ENCODE peak calls at places on chromosomes 2 and 18, in nine cellular contexts. L is RWPE2; Z is T-helper 17 cell; K is stimulated activated CD4-positive, alpha-beta T cell treated with anti-CD3 and anti-CD28 coated beads, Interleukin-2, amount 100 ng/mL, for 4 hours; D is AG20443; O is stimulated activated CD8-positive, alpha-beta memory T cell treated with anti-CD3 and anti-CD28 coated beads, Interleukin-15, amount 100 ng/mL, for 48 hours; H is spleen; N is psoas muscle; I is naive B cell. Y is an unnamed sample.

GRCh38 chr2:171735991-171736710 is 48.9 kb downstream of the DYNC1I2 start:
- DNase-seq in O (no peak), Z (no peak), N (no peak), I (no peak), K (no peak), L (no peak), H (no peak), D (no peak), Y (no peak)

GRCh38 chr2:16194096-16194390 is 253.7 kb downstream of the MYCN start:
- DNase-seq in L (no peak), D (no peak), O (no peak), H (no peak), I (no peak), Z (no peak), K (no peak), N (no peak), Y (no peak)

GRCh38 chr18:35477497-35477896 is 20.3 kb downstream of the INO80C start:
- DNase-seq in K (no peak), D (no peak), I (no peak), H (no peak), Z (no peak), N (no peak), O (no peak), L (no peak), Y (no peak)

GRCh38 chr2:69581774-69582581 is 61.6 kb downstream of the AAK1 start:
- DNase-seq in H (no peak), N (no peak), O (no peak), L (no peak), D (no peak), I (no peak), Z (no peak), K (no peak), Y (no peak)

GRCh38 chr18:30501594-30501993 is 540.9 kb downstream of the DSC3 start:
- DNase-seq in D (no peak), L (no peak), Z (no peak), I (no peak), O (no peak), H (no peak), K (no peak), N (no peak), Y (no peak)

GRCh38 chr2:196384729-196385128 is 213.4 kb upstream of the STK17B start:
- DNase-seq in O (no peak), L (no peak), N (no peak), Z (no peak), H (no peak), D (no peak), K (no peak), I (no peak), Y (no peak)

GRCh38 chr2:139694327-139694726 is 914.1 kb upstream of the NXPH2 start:
- DNase-seq in D (no peak), O (no peak), K (no peak), Z (no peak), H (no peak), N (no peak), L (no peak), I (no peak), Y (no peak)

GRCh38 chr2:218826791-218827190 is 4.8 kb downstream of the PRKAG3 start:
- DNase-seq in D (peak), O (no peak), N (peak), L (no peak), Z (no peak), H (peak), K (no peak), I (no peak), Y (no peak)

GRCh38 chr2:62412347-62412742 is 93.7 kb downstream of the TMEM17 start:
- DNase-seq in L (no peak), N (no peak), Z (no peak), O (no peak), I (no peak), H (no peak), K (no peak), D (no peak), Y (no peak)

GRCh38 chr2:237697586-237698337 is 70.4 kb downstream of the LRRFIP1 start:
- DNase-seq in I (no peak), H (peak), L (no peak), O (peak), N (no peak), K (no peak), D (no peak), Z (no peak), Y (no peak)

GRCh38 chr2:218257390-218257981 is 3.3 kb upstream of the GPBAR1 start:
- DNase-seq in Z (peak), K (peak), H (no peak), D (peak), I (peak), N (no peak), O (peak), L (no peak), Y (no peak)

GRCh38 chr2:88499204-88499603 is 46.7 kb upstream of the FOXI3 start:
- DNase-seq in I (no peak), L (no peak), K (no peak), Z (no peak), H (no peak), N (no peak), D (no peak), O (no peak), Y (no peak)

GRCh38 chr2:80482276-80482675 is 177.7 kb upstream of the LRRTM1 start:
- DNase-seq in D (no peak), Z (no peak), L (no peak), N (no peak), I (no peak), O (no peak), H (no peak), K (no peak), Y (no peak)

GRCh38 chr2:30981101-30981500 is 157.1 kb downstream of the GALNT14 start:
- DNase-seq in H (no peak), K (no peak), O (no peak), D (no peak), L (no peak), I (no peak), Z (no peak), N (no peak), Y (no peak)

GRCh38 chr18:48007955-48008701 is 77.7 kb upstream of the SMAD2 start:
- DNase-seq in I (peak), O (peak), L (no peak), H (peak), Z (peak), N (peak), D (peak), K (peak), Y (peak)

GRCh38 chr18:48191494-48191893 is 217.7 kb downstream of the ZBTB7C start:
- DNase-seq in I (no peak), O (no peak), D (no peak), Z (no peak), L (no peak), N (no peak), K (no peak), H (no peak), Y (no peak)

GRCh38 chr18:49562481-49563129 is 748 bp downstream of the LIPG start:
- DNase-seq in N (no peak), O (no peak), H (no peak), D (no peak), K (no peak), L (no peak), I (no peak), Z (no peak), Y (no peak)

Y was measured in heart right ventricle.